ENCODE peak calls at places on chromosomes 1 and 21, in seven cellular contexts. L is H9, D is neuronal stem cell, X is mesenchymal stem cell, V is IMR-90, K is mesendoderm, W is H1. P is an unnamed sample.

GRCh38 chr1:95301614-95302013 is 67.6 kb downstream of the RWDD3 start:
- DNase-seq in V (no peak), K (no peak), X (no peak), D (no peak), L (no peak), W (no peak), P (no peak)

GRCh38 chr1:25462732-25463131 is 32.0 kb downstream of the MACO1 start:
- DNase-seq in V (no peak), X (no peak), D (no peak), L (no peak), K (no peak), W (no peak), P (no peak)

GRCh38 chr1:15020943-15021745 is 132.4 kb upstream of the TMEM51 start:
- DNase-seq in X (no peak), W (no peak), K (no peak), L (no peak), V (no peak), D (no peak), P (peak)

GRCh38 chr1:155458111-155458510 is 104.5 kb downstream of the ASH1L start:
- DNase-seq in L (no peak), W (no peak), D (no peak), X (no peak), V (no peak), K (peak), P (no peak)

GRCh38 chr1:167033646-167034045 is 44.6 kb downstream of the MAEL start:
- DNase-seq in K (no peak), L (no peak), D (no peak), V (no peak), W (no peak), X (no peak), P (no peak)

GRCh38 chr21:45299864-45300785 is 12.4 kb upstream of the POFUT2 start:
- DNase-seq in W (no peak), D (no peak), X (peak), K (no peak), L (no peak), V (peak), P (no peak)

GRCh38 chr1:201359031-201359872 is 18.2 kb downstream of the TNNT2 start:
- DNase-seq in X (no peak), L (no peak), K (peak), W (no peak), V (no peak), D (no peak), P (no peak)

GRCh38 chr1:53577141-53578100 is 118.2 kb downstream of the DMRTB1 start:
- DNase-seq in X (no peak), V (no peak), D (no peak), L (no peak), K (peak), W (no peak), P (no peak)

GRCh38 chr1:116794804-116795481 is 40.7 kb downstream of the CD2 start:
- DNase-seq in W (no peak), V (no peak), X (no peak), L (no peak), K (no peak), D (no peak), P (no peak)

GRCh38 chr1:155072531-155073289 is 5.9 kb upstream of the EFNA3 start:
- DNase-seq in D (no peak), W (no peak), L (no peak), X (no peak), V (no peak), K (no peak), P (no peak)

GRCh38 chr21:43369124-43369523 is 57.8 kb downstream of the SIK1 start:
- DNase-seq in V (peak), X (peak), D (no peak), L (no peak), K (no peak), W (no peak), P (peak)

GRCh38 chr1:198701250-198701649 is 62.4 kb downstream of the PTPRC start:
- DNase-seq in L (no peak), K (no peak), X (peak), V (no peak), D (no peak), W (no peak), P (no peak)

GRCh38 chr21:34337741-34338140 is 26.1 kb upstream of the KCNE2 start:
- DNase-seq in W (no peak), X (peak), L (no peak), V (no peak), D (no peak), K (no peak), P (peak)
- H2BK5ac ChIP-seq in W (no peak), X (no peak), L (no peak), V (peak), D (no peak), K (no peak), P (no peak)

GRCh38 chr21:26164311-26164710 is 6.3 kb downstream of the APP start:
- DNase-seq in W (no peak), K (no peak), X (no peak), V (no peak), L (no peak), D (no peak), P (no peak)
- H3K27ac ChIP-seq in W (no peak), K (no peak), X (peak), V (no peak), L (no peak), D (no peak), P (no peak)

GRCh38 chr1:108745980-108746381 is 493 bp upstream of the STXBP3 start:
- DNase-seq in W (no peak), D (no peak), K (no peak), X (no peak), L (no peak), V (no peak), P (no peak)

GRCh38 chr1:108749081-108749480 is 2.6 kb downstream of the STXBP3 start:
- DNase-seq in K (no peak), X (no peak), W (no peak), V (no peak), D (no peak), L (no peak), P (no peak)

GRCh38 chr1:108747128-108747827 is 804 bp downstream of the STXBP3 start:
- DNase-seq in W (peak), V (peak), L (peak), K (peak), D (peak), X (peak), P (peak)

GRCh38 chr1:108747898-108748297 is 1.4 kb downstream of the STXBP3 start:
- DNase-seq in K (no peak), X (no peak), D (no peak), W (no peak), L (no peak), V (no peak), P (no peak)

DNA sequence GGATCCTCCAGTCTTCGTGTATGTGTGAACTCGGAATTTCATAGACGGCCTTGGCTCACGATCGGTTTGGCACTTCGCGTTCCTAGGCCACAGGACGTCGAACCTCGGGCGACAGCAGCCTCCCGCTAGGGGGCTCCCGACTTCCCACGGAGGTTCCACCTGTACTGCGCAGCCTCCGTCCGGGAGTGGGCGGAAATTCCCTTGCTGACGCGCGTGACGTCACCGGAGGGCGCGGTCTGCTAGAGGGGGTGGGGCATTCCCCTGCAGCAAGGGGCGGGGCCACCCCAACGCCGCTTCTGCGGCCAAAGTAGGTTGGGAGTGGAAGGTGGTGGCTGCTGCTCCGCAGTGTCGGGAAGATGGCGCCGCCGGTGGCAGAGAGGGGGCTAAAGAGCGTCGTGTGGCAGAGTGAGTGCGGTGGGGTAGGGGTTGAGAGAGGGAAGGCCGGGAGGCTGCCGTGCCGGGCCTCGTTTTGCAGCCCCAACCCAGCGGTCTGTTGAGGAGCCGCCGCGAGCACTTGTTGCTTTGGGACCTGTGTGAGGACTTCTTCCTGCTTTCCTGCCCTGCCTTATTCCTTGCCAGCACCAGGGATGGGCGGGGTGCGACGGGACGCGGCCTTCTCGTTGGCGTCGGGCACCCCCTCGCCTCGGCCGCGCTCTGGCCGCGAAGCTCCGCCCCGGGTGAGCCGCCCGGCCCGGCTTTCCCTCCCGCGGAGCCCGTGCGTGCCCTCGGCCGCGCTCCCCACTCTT is at the start of gene STXBP3:
- DNase-seq in V (peak), L (peak), W (peak), D (peak), K (peak), X (peak), P (peak)
- H2AK5ac ChIP-seq in V (peak), L (no peak), W (no peak), D (peak), K (no peak), X (no peak), P (peak)

GRCh38 chr1:4171480-4172450 is 271.7 kb upstream of the C1orf174 start:
- DNase-seq in X (no peak), W (peak), K (peak), L (peak), V (no peak), D (no peak), P (no peak)
- H2BK5ac ChIP-seq in X (no peak), W (no peak), K (no peak), L (no peak), V (no peak), D (no peak), P (no peak)

GRCh38 chr1:19817160-19817559 is 2.1 kb upstream of the RNF186 start:
- DNase-seq in V (no peak), W (no peak), X (no peak), D (no peak), L (no peak), K (no peak), P (no peak)
- H3K27ac ChIP-seq in V (no peak), W (no peak), X (no peak), D (no peak), L (peak), K (no peak), P (no peak)